ENCODE peak calls at places on chromosome 18, in nine cellular contexts. N is stimulated activated CD4-positive, alpha-beta T cell treated with anti-CD3 and anti-CD28 coated beads, Interleukin-1b, Interleukin-23, amount 100 ng/mL, for 48 hours; S is posterior vena cava; R is IMR-90; O is stimulated activated CD8-positive, alpha-beta memory T cell treated with anti-CD3 and anti-CD28 coated beads, Interleukin-12 subunit alpha, Interleukin-12 subunit beta, amount 100 ng/mL, for 1 hour; G is LNCaP clone FGC; B is dorsolateral prefrontal cortex; Q is brain microvascular endothelial cell; K is CD4-positive, alpha-beta T cell. U is an unnamed sample.

GRCh38 chr18:8484951-8485350 is 124.3 kb upstream of the RAB12 start:
- DNase-seq in N (no peak), S (no peak), R (no peak), O (no peak), G (no peak), B (no peak), Q (no peak), K (no peak), U (no peak)

GRCh38 chr18:35376393-35376741 is 770 bp downstream of the ZNF396 start:
- DNase-seq in N (no peak), S (peak), R (no peak), O (no peak), G (no peak), B (no peak), Q (no peak), K (peak), U (no peak)

GRCh38 chr18:35045121-35045520 is 3.9 kb downstream of the MAPRE2 start:
- DNase-seq in N (no peak), S (no peak), R (peak), O (no peak), G (no peak), B (no peak), Q (no peak), K (no peak), U (no peak)

GRCh38 chr18:13464432-13465125 is 246.0 kb downstream of the LDLRAD4 start:
- DNase-seq in N (peak), S (peak), R (no peak), O (peak), G (no peak), B (no peak), Q (no peak), K (peak), U (no peak)

GRCh38 chr18:63664571-63664970 is 2.9 kb upstream of the SERPINB3 start:
- DNase-seq in N (no peak), S (no peak), R (no peak), O (no peak), G (no peak), B (no peak), Q (no peak), K (no peak), U (no peak)

GRCh38 chr18:13639196-13639595 is 87.2 kb downstream of the FAM210A start:
- DNase-seq in N (no peak), S (no peak), R (no peak), O (no peak), G (no peak), B (no peak), Q (no peak), K (no peak), U (no peak)

GRCh38 chr18:48336332-48336731 is 72.9 kb downstream of the ZBTB7C start:
- DNase-seq in N (no peak), S (peak), R (no peak), O (no peak), G (no peak), B (no peak), Q (no peak), K (no peak), U (no peak)

GRCh38 chr18:32802606-32803451 is 30.0 kb upstream of the KLHL14 start:
- DNase-seq in N (no peak), S (no peak), R (no peak), O (no peak), G (no peak), B (no peak), Q (no peak), K (no peak), U (no peak)

GRCh38 chr18:3454365-3455089 is 4.6 kb downstream of the TGIF1 start:
- DNase-seq in N (no peak), S (no peak), R (peak), O (no peak), G (no peak), B (no peak), Q (peak), K (no peak), U (peak)

GRCh38 chr18:79936641-79937040 is 14.8 kb downstream of the SLC66A2 start:
- DNase-seq in N (no peak), S (peak), R (no peak), O (no peak), G (no peak), B (no peak), Q (no peak), K (no peak), U (no peak)

GRCh38 chr18:12403601-12404506 is 3.9 kb upstream of the PRELID3A start:
- DNase-seq in N (no peak), S (peak), R (peak), O (no peak), G (no peak), B (no peak), Q (peak), K (no peak), U (no peak)

GRCh38 chr18:59646946-59647307 is 50.3 kb downstream of the CCBE1 start:
- DNase-seq in N (no peak), S (no peak), R (peak), O (no peak), G (no peak), B (no peak), Q (no peak), K (no peak), U (no peak)

GRCh38 chr18:76983613-76984051 is 149.0 kb downstream of the MBP start:
- DNase-seq in N (no peak), S (no peak), R (no peak), O (no peak), G (no peak), B (no peak), Q (no peak), K (no peak), U (no peak)

GRCh38 chr18:79805211-79805862 is 7.6 kb downstream of the KCNG2 start:
- DNase-seq in N (no peak), S (no peak), R (no peak), O (no peak), G (no peak), B (no peak), Q (no peak), K (no peak), U (no peak)

GRCh38 chr18:11454021-11454420 is 155.4 kb upstream of the SLC35G4 start:
- DNase-seq in N (no peak), S (no peak), R (no peak), O (no peak), G (no peak), B (no peak), Q (no peak), K (no peak), U (no peak)

GRCh38 chr18:8513249-8513648 is 96.0 kb upstream of the RAB12 start:
- DNase-seq in N (no peak), S (peak), R (no peak), O (no peak), G (no peak), B (no peak), Q (no peak), K (no peak), U (no peak)

GRCh38 chr18:26133652-26134051 is at the start of gene PSMA8:
- DNase-seq in N (peak), S (no peak), R (no peak), O (peak), G (no peak), B (no peak), Q (no peak), K (peak), U (no peak)

GRCh38 chr18:32771169-32771751 is 1.6 kb downstream of the KLHL14 start:
- DNase-seq in N (no peak), S (no peak), R (no peak), O (no peak), G (no peak), B (no peak), Q (no peak), K (no peak), U (no peak)

GRCh38 chr18:48039769-48040215 is 109.3 kb upstream of the SMAD2 start:
- DNase-seq in N (no peak), S (no peak), R (no peak), O (no peak), G (no peak), B (no peak), Q (no peak), K (no peak), U (no peak)

GRCh38 chr18:22282311-22283235 is 113.2 kb downstream of the GATA6 start:
- DNase-seq in N (no peak), S (no peak), R (peak), O (no peak), G (no peak), B (no peak), Q (peak), K (peak), U (no peak)